ENCODE peak calls at places on chromosomes 12 and 14, in nine cellular contexts. I, M, L, Q, V, P, U, W and B are unnamed samples. For H3K36me3 and H3K4me1, the result is how much of the 10 kb centered on the place peaks cover.

GRCh38 chr14:89956294-89957009 is 725 bp downstream of the TDP1 start:
- DNase-seq in I (peak), M (peak), L (peak), Q (peak), V (peak), P (peak), U (peak), W (peak), B (peak)

GRCh38 chr12:91133871-91134270 is 22.6 kb upstream of the LUM start:
- DNase-seq in I (no peak), M (no peak), L (no peak), Q (no peak), V (no peak), P (no peak), U (no peak), W (no peak), B (no peak)

GRCh38 chr12:70272510-70272909 is 29.3 kb downstream of the CNOT2 start:
- DNase-seq in I (no peak), M (no peak), L (no peak), Q (no peak), V (no peak), P (no peak), U (no peak), W (no peak), B (no peak)

GRCh38 chr14:86787782-86788181 is 1205.2 kb downstream of the GALC start:
- DNase-seq in I (no peak), M (peak), L (no peak), Q (no peak), V (no peak), P (no peak), U (no peak), W (no peak), B (no peak)

GRCh38 chr14:96630281-96630680 is 128.1 kb downstream of the PAPOLA start:
- DNase-seq in I (no peak), M (no peak), L (no peak), Q (no peak), V (no peak), P (no peak), U (no peak), W (no peak), B (no peak)

GRCh38 chr12:123401753-123402683 is 18.1 kb downstream of the KMT5A start:
- DNase-seq in I (no peak), M (no peak), L (no peak), Q (no peak), V (no peak), P (peak), U (no peak), W (no peak), B (no peak)

GRCh38 chr12:19191089-19191488 is 61.6 kb downstream of the PLEKHA5 start:
- DNase-seq in I (no peak), M (no peak), L (no peak), Q (no peak), V (no peak), P (no peak), U (no peak), W (no peak), B (no peak)

GRCh38 chr14:93891756-93892504 is 35.2 kb upstream of the FAM181A start:
- DNase-seq in I (no peak), M (no peak), L (no peak), Q (no peak), V (no peak), P (peak), U (no peak), W (no peak), B (no peak)

GRCh38 chr12:5977556-5977955 is 32.5 kb upstream of the ANO2 start:
- DNase-seq in I (no peak), M (no peak), L (no peak), Q (no peak), V (no peak), P (peak), U (no peak), W (no peak), B (no peak)

GRCh38 chr12:49647280-49647679 is 23.9 kb downstream of the PRPF40B start:
- DNase-seq in I (no peak), M (no peak), L (no peak), Q (no peak), V (no peak), P (no peak), U (no peak), W (no peak), B (no peak)

GRCh38 chr12:49647827-49648721 is 24.7 kb downstream of the PRPF40B start:
- DNase-seq in I (no peak), M (no peak), L (no peak), Q (no peak), V (no peak), P (no peak), U (no peak), W (no peak), B (no peak)

GRCh38 chr12:49649892-49650291 is 26.5 kb downstream of the PRPF40B start:
- DNase-seq in I (no peak), M (no peak), L (no peak), Q (no peak), V (no peak), P (no peak), U (no peak), W (no peak), B (no peak)

GRCh38 chr12:49649445-49649844 is 26.1 kb downstream of the PRPF40B start:
- DNase-seq in I (no peak), M (no peak), L (no peak), Q (no peak), V (no peak), P (no peak), U (no peak), W (no peak), B (no peak)

DNA sequence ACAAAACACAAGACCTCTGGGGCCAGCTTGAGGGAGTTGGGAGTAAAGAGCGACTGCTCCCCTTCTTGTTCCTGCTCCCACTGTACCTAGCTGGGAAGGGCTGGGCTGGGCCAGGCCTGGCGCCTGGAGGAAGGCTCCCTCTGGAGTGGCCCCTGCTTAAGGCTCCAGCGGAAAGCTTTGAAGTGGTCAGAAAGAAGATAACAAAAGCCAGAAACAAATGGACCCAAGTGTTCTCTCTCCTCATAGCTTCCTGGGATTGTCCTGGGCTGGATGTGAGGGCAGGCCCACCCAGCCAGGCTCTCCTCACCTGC is 25.3 kb downstream of the PRPF40B start:
- DNase-seq in I (no peak), M (peak), L (no peak), Q (no peak), V (no peak), P (no peak), U (no peak), W (no peak), B (no peak)
- H3K36me3 ChIP-seq in I (under half), M (under half), L (half or more), Q (half or more), V (half or more), P (half or more), U (under half), W (under half), B (half or more)

DNA sequence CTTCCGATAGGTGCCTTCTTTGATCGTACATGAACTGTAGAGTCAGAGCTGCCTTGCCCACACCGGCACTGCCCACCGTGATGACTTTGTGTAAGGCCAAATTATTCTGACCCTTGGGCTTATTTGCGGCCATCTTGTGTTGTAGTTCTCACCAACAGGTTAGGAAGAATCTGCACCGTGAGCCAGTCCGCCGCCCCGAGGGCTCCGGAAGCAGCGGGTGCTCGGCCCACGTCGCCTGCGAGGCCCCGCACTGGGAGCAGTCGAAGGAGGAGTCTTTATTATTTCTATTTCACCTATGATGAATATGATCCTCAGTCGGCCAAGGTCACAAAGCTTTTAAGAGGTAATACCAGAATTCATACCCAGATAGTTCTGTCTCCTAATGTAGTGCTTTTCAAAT is 70.6 kb upstream of the SYT1 start:
- DNase-seq in I (no peak), M (no peak), L (no peak), Q (no peak), V (no peak), P (no peak), U (no peak), W (no peak), B (peak)
- H3K4me1 ChIP-seq in I (under half), M (under half), L (under half), Q (under half), V (under half), P (under half), U (under half), W (under half), B (under half)

GRCh38 chr14:73462078-73462715 is 3.9 kb upstream of the NUMB start:
- DNase-seq in I (peak), M (peak), L (peak), Q (peak), V (peak), P (peak), U (peak), W (no peak), B (peak)

GRCh38 chr14:73462815-73463214 is 4.5 kb upstream of the NUMB start:
- DNase-seq in I (no peak), M (no peak), L (no peak), Q (no peak), V (no peak), P (no peak), U (peak), W (no peak), B (no peak)

GRCh38 chr14:73460691-73461127 is 2.4 kb upstream of the NUMB start:
- DNase-seq in I (no peak), M (no peak), L (no peak), Q (no peak), V (no peak), P (peak), U (peak), W (no peak), B (no peak)

GRCh38 chr14:73463411-73463810 is 5.1 kb upstream of the NUMB start:
- DNase-seq in I (no peak), M (no peak), L (peak), Q (peak), V (no peak), P (peak), U (no peak), W (no peak), B (peak)

DNA sequence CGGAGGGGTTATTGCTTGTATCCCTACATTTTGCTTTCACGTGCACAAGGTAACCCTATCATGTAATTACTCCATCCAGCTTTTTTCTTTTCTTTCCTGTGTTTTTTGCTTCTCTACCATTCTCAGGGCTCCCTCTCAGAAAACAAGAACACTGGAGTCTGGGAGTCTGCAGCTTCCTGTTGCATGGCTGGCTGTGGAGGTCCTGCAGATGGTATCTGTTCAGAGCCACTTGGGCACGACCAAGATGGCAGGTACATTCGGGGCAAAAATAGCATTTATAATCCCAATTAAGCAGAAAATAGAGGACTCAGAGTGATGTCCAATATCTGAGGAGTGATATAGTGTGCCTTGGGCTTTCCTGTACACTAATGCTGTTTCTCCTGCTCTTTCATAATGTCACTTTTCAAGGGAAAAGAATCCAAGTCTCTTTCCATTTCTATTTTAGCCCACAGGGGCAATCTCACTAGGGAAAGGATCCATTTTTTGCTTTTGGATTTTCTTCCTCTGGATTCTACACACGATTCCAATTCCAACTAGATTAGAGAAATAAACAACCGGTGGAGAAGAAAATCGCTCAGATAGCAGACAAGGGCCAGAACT is 3.2 kb upstream of the NUMB start:
- DNase-seq in I (no peak), M (no peak), L (no peak), Q (no peak), V (no peak), P (peak), U (no peak), W (no peak), B (no peak)
- H3K4me3 ChIP-seq in I (peak), M (no peak), L (peak), Q (peak), V (peak), P (no peak), U (peak), W (no peak), B (peak)

DNA sequence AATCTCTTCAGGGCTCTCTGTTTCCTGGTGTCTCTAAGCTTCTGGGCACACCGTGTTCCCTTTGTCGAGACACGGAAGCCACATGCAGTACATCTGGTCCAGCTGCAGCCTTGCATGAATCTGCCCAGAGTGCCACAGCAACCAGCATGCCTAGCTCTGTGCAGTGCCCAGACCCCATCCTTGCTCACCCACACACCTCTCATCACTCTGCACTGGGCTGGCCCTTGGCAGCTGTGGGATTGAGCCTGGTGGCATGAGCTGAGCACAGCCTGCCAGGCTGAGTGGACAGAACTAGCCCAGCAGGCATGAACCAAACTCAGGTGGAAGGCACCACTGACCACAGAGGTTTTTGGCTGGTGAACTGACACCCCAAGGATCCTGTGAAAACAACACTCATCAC is 279.9 kb downstream of the ATXN7L3B start:
- DNase-seq in I (no peak), M (no peak), L (no peak), Q (no peak), V (no peak), P (no peak), U (no peak), W (no peak), B (no peak)
- H3K36me3 ChIP-seq in I (under half), M (under half), L (under half), Q (under half), V (under half), P (under half), U (under half), W (under half), B (under half)

DNA sequence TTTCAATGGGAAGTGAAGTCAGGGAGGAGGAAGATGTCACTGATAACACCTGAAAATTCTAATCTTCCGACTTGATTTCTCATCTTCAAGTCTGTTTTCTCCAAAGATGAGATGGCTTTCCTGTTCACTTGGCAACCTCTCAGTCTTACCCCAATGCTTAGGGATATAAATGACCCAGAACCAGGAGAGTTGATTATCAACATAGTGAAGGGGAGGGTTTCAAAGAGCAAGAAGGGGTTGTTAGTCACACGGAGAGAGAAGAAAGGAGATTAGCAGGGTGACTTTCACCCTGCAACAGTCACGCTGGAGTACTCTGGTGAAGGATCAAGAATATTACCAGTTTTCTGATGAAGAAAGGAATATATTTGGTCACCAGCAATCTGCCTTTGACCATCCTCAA is at the start of gene TMEM52B:
- DNase-seq in I (no peak), M (no peak), L (no peak), Q (no peak), V (no peak), P (no peak), U (no peak), W (no peak), B (no peak)
- H3K4me1 ChIP-seq in I (under half), M (under half), L (under half), Q (under half), V (under half), P (under half), U (under half), W (under half), B (under half)

DNA sequence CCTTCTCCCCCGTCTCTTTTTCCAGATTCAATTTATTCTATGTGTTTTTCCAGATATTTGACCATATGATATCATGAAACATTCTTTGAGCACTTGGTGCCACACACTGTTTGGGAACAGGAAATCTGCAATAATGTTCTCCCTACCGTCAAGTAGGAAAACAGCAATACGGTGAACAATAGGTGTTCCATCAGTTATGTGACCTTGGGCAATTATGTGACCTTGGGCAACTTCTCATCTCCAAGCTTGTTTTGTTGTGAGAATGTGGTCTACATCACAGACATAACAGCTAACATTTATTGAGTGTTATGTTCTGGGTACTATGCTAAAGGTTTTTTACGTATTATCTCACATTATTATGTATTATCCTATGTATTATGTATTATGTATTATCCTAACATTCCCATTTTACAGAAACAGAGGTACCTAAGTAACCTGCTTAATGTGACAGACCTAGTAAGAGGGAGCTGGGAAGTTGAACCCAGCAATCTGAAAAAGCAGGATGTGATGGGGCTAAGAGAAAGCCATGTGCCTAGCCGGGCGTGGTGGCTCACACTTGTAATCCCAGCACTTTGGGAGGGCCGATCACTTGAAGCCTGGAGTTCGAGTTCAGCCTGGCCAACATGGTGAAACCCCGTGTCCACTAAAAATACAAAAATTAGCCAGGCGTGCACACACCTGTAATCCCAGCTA is 1.2 kb upstream of the NEK9 start:
- DNase-seq in I (no peak), M (no peak), L (no peak), Q (no peak), V (no peak), P (no peak), U (no peak), W (no peak), B (no peak)
- H3K4me3 ChIP-seq in I (peak), M (no peak), L (peak), Q (peak), V (peak), P (peak), U (peak), W (no peak), B (peak)

DNA sequence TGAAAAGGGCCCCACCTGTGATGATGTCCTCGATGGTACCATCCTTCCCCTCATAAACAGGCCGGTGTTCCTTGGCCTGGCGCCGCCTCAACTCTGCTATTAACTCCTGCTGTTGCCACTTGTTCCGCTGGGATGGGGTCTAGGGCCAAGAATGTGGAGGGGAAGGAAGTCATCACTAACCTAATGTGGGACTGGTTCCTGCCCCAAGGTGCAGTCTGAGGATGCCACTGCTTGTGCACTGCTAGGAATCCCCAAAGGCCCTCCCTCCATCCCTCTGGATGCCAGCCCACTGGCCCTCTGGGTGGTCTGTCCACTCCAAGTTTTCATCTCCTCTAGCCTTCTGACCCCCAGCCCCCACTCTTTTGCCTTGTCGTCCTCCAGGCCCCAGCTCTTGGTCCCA is 23.5 kb downstream of the PRPF40B start:
- DNase-seq in I (no peak), M (no peak), L (no peak), Q (no peak), V (no peak), P (no peak), U (no peak), W (no peak), B (no peak)
- H3K36me3 ChIP-seq in I (under half), M (under half), L (half or more), Q (half or more), V (half or more), P (half or more), U (under half), W (under half), B (half or more)

GRCh38 chr12:97134495-97134894 is 227.4 kb downstream of the NEDD1 start:
- DNase-seq in I (no peak), M (no peak), L (no peak), Q (no peak), V (no peak), P (no peak), U (no peak), W (no peak), B (no peak)
- H3K4me1 ChIP-seq in I (under half), M (under half), L (under half), Q (under half), V (under half), P (under half), U (under half), W (under half), B (under half)